ENCODE peak calls at places on chromosomes 3 and 15, in eight cellular contexts. U is DND-41, O is caudate nucleus, T is fibroblast of lung, M is tibial nerve, N is kidney, K is cardiac muscle cell, X is ovary. G is an unnamed sample.

GRCh38 chr3:18382760-18383369 is 42.3 kb downstream of the SATB1 start:
- DNase-seq in T (no peak), N (no peak), K (no peak), U (no peak), X (no peak), O (no peak), M (no peak), G (peak; percentile 50)

GRCh38 chr3:113743006-113743639 is 2.9 kb downstream of the NAA50 start:
- DNase-seq in M (no peak), T (no peak), U (no peak), X (no peak), K (no peak), O (no peak), N (no peak), G (no peak)

GRCh38 chr3:11711826-11712225 is 68.1 kb upstream of the VGLL4 start:
- DNase-seq in M (no peak), K (no peak), U (no peak), X (no peak), N (no peak), O (no peak), T (no peak), G (no peak)

GRCh38 chr3:18745472-18745871 is 320.3 kb upstream of the SATB1 start:
- DNase-seq in K (no peak), M (no peak), O (no peak), U (no peak), N (no peak), T (no peak), X (no peak), G (no peak)

GRCh38 chr15:74306801-74307217 is 60.6 kb downstream of the CYP11A1 start:
- DNase-seq in N (no peak), K (no peak), M (no peak), T (peak; percentile 48), U (no peak), O (no peak), X (no peak), G (peak; percentile 79)

GRCh38 chr15:97728791-97729190 is 231.7 kb upstream of the ARRDC4 start:
- DNase-seq in X (no peak), M (no peak), K (no peak), U (no peak), O (no peak), N (no peak), T (no peak), G (no peak)

GRCh38 chr3:2097641-2098191 is 950 bp upstream of the CNTN4 start:
- DNase-seq in K (no peak), U (no peak), N (no peak), O (no peak), T (no peak), X (no peak), M (no peak), G (no peak)

GRCh38 chr3:60045686-60046085 is 995.9 kb upstream of the CFAP20DC start:
- DNase-seq in U (no peak), X (no peak), T (no peak), O (no peak), M (no peak), N (no peak), K (no peak), G (no peak)

DNA sequence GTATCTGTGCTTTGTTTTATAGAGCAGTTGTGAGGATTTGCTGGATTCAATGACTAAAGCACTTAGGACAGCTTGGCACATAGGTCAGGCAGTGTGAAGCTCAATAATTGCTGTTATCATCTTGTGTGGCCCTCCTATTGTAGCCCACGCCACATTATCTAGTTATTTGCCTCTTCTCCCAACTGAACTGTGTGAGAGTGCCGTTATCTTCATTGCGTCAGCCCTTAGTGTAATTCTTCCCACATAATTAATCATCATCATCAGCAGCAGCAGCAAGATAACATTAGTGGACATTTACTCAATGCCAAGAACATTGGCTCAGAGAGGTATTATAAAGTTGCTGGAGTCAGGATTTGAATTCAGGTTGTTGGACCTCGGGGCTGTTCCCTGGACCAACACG is 254.1 kb downstream of the CACNA2D3 start:
- DNase-seq in K (peak; percentile 80), M (no peak), O (no peak), U (no peak), N (no peak), T (peak; percentile 53), X (no peak), G (no peak)
- H3K27ac ChIP-seq in K (no peak overlapping the region), M (no peak overlapping the region), O (no peak overlapping the region), U (no peak overlapping the region), N (no peak overlapping the region), T (no peak overlapping the region), X (no peak overlapping the region), G (no peak overlapping the region)

GRCh38 chr3:16937421-16937820 is 52.7 kb downstream of the PLCL2 start:
- DNase-seq in U (no peak), T (peak; percentile 29), K (no peak), N (no peak), O (no peak), M (no peak), X (no peak), G (no peak)

GRCh38 chr3:16932877-16933276 is 48.1 kb downstream of the PLCL2 start:
- DNase-seq in O (no peak), U (no peak), N (no peak), K (no peak), T (no peak), M (no peak), X (no peak), G (no peak)

GRCh38 chr3:16936233-16936632 is 51.5 kb downstream of the PLCL2 start:
- DNase-seq in X (no peak), O (no peak), N (no peak), U (peak; percentile 29), M (no peak), K (no peak), T (no peak), G (no peak)

GRCh38 chr3:16936656-16937055 is 51.9 kb downstream of the PLCL2 start:
- DNase-seq in X (no peak), N (no peak), K (no peak), M (no peak), U (no peak), T (no peak), O (no peak), G (no peak)

GRCh38 chr3:16935766-16936165 is 51.0 kb downstream of the PLCL2 start:
- DNase-seq in O (no peak), T (no peak), N (no peak), M (no peak), X (no peak), U (no peak), K (no peak), G (no peak)
- H3K27ac ChIP-seq in O (no peak overlapping the region), T (no peak overlapping the region), N (no peak overlapping the region), M (no peak overlapping the region), X (no peak overlapping the region), U (no peak overlapping the region), K (no peak overlapping the region), G (no peak overlapping the region)

DNA sequence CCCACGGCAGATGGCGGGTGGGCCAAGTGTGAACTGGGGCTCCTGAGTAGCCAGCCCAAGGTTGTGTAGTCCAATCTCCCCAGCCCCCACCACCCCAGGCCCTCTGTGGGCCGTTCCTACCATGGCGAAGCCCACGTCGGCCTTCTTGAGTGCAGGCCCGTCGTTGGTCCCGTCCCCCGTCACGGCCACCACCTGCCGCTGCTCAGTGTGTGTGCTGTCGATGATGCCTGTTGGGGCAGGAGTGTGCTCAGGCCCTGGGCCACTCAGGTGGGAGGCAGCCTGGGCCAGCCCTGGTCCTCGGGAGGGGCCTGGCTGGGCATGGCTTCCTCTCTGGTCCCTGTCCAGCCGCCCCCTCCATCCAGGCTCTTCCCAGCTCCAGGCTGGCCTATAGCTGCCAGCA is 25.0 kb upstream of the SEC13 start:
- DNase-seq in N (no peak), K (no peak), U (no peak), T (no peak), O (no peak), X (no peak), M (no peak), G (no peak)
- H3K27ac ChIP-seq in N (no peak overlapping the region), K (no peak overlapping the region), U (no peak overlapping the region), T (no peak overlapping the region), O (no peak overlapping the region), X (no peak overlapping the region), M (no peak overlapping the region), G (no peak overlapping the region)

GRCh38 chr3:30630238-30631030 is 24.0 kb downstream of the TGFBR2 start:
- DNase-seq in U (no peak), M (no peak), T (no peak), K (no peak), X (no peak), N (no peak), O (no peak), G (no peak)
- H3K27ac ChIP-seq in U (peak overlapping the region; percentile 70), M (peak overlapping the region; percentile 91), T (no peak overlapping the region), K (no peak overlapping the region), X (no peak overlapping the region), N (peak overlapping the region; percentile 25), O (no peak overlapping the region), G (no peak overlapping the region)

GRCh38 chr15:78374436-78375393 is 34.6 kb downstream of the CRABP1 start:
- DNase-seq in N (no peak), T (no peak), U (peak; percentile 6), O (no peak), X (no peak), K (no peak), M (no peak), G (no peak)
- H3K27ac ChIP-seq in N (peak overlapping the region; percentile 51), T (no peak overlapping the region), U (no peak overlapping the region), O (no peak overlapping the region), X (no peak overlapping the region), K (no peak overlapping the region), M (no peak overlapping the region), G (no peak overlapping the region)

DNA sequence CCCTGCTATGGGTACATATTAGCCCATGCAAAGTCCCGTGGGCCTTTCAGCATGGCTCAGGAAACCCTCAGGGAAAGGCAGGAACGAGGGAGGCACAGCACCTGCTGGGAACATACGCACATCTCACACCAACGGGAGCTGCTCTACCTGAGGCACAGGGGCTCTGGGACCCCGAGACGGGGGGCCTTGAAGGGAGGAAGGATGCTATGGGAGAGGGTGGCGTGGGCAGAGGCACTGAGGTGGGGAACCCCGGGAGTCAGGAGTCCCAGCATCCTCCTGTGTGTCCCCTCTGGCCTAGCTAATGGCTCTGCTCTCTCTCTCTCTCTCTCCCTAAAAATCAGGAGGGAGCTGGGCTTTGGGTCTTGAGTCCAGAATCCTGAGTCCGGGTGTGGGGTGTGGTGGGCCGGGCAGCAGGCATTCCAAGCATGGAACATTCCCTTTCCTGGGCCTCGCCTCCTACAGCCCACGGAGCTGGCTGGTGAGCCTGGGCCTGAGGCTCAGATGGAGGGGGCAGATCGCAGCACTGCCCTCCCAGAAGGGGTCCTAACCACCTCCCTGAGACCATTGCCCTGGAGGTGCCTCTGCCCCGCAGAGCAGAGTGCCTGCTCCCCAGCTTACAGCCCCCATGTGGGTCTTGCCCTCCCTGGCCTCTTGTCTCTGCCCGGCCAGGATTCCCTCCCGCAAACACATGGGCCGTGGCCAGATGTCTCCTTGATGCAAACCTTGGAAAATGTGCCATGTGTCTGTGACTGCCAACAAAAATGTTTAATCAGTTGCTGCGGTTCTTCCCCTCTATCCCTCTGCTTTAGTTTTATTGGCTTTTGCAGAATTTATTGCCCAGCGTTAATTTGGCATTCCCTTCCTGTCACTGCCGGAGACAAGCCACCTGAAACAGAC is 101.6 kb downstream of the TMEM266 start:
- DNase-seq in U (no peak), N (peak; percentile 64), X (no peak), O (no peak), T (peak; percentile 16), M (no peak), K (no peak), G (no peak)
- H3K27ac ChIP-seq in U (no peak overlapping the region), N (no peak overlapping the region), X (peak overlapping the region; percentile 20), O (no peak overlapping the region), T (no peak overlapping the region), M (no peak overlapping the region), K (no peak overlapping the region), G (no peak overlapping the region)

DNA sequence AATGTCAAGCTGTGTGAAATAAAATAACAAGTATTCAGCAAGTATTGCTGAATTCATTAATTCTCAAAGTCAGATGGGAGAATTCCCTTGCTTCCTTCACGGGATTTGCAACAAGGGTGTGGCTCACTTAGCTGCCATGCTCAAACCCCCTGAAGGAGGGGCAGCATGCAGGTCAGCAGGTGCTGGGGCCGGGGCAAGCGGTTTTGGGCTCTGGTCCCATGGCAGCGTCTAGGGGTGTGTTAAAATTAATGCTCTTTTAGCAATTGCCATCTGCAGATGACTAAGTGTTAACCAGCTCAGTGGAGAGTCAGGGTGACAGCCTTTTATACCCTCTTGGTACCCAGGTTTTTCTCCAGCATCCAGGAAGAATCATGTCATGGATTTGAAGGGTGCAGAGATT is 40.0 kb upstream of the RBMS3 start:
- DNase-seq in K (no peak), T (no peak), X (no peak), M (no peak), U (no peak), O (no peak), N (no peak), G (no peak)
- H3K27ac ChIP-seq in K (no peak overlapping the region), T (no peak overlapping the region), X (no peak overlapping the region), M (no peak overlapping the region), U (no peak overlapping the region), O (no peak overlapping the region), N (no peak overlapping the region), G (no peak overlapping the region)